ENCODE peak calls at places on chromosomes 3 and 15, in nine cellular contexts. W, T, H, K, O, Z, N, C and X are unnamed samples.

GRCh38 chr3:107124885-107125284 is 252.4 kb upstream of the CCDC54 start:
- DNase-seq in W (no peak), T (peak), H (no peak), K (no peak), O (no peak), Z (no peak), N (no peak), C (no peak), X (peak)

GRCh38 chr3:193829781-193830180 is 236.8 kb downstream of the OPA1 start:
- DNase-seq in W (no peak), T (peak), H (no peak), K (no peak), O (no peak), Z (no peak), N (no peak), C (peak), X (no peak)

GRCh38 chr3:65013053-65013452 is 325.3 kb upstream of the ADAMTS9 start:
- DNase-seq in W (no peak), T (no peak), H (no peak), K (no peak), O (no peak), Z (no peak), N (no peak), C (no peak), X (no peak)

GRCh38 chr3:48403533-48404439 is 26.1 kb downstream of the PLXNB1 start:
- DNase-seq in W (no peak), T (no peak), H (no peak), K (no peak), O (peak), Z (no peak), N (no peak), C (peak), X (no peak)

GRCh38 chr3:71035314-71035713 is 548.2 kb downstream of the FOXP1 start:
- DNase-seq in W (no peak), T (peak), H (no peak), K (no peak), O (no peak), Z (no peak), N (no peak), C (no peak), X (peak)

GRCh38 chr3:158961911-158962310 is 160.1 kb downstream of the MFSD1 start:
- DNase-seq in W (no peak), T (no peak), H (no peak), K (no peak), O (no peak), Z (no peak), N (no peak), C (no peak), X (no peak)

GRCh38 chr3:89624494-89624893 is 517.1 kb downstream of the EPHA3 start:
- DNase-seq in W (no peak), T (no peak), H (no peak), K (no peak), O (no peak), Z (no peak), N (no peak), C (no peak), X (no peak)

GRCh38 chr3:30659270-30660127 is 53.1 kb downstream of the TGFBR2 start:
- DNase-seq in W (no peak), T (peak), H (no peak), K (no peak), O (peak), Z (no peak), N (no peak), C (peak), X (peak)

GRCh38 chr15:56964182-56964581 is 45.7 kb downstream of the TCF12 start:
- DNase-seq in W (peak), T (peak), H (no peak), K (no peak), O (no peak), Z (no peak), N (no peak), C (no peak), X (no peak)

GRCh38 chr3:53589806-53590205 is 95.4 kb downstream of the CACNA1D start:
- DNase-seq in W (no peak), T (no peak), H (no peak), K (no peak), O (no peak), Z (no peak), N (no peak), C (no peak), X (no peak)

GRCh38 chr3:126081618-126082333 is 2.1 kb downstream of the SLC41A3 start:
- DNase-seq in W (no peak), T (peak), H (no peak), K (no peak), O (peak), Z (no peak), N (no peak), C (peak), X (no peak)

GRCh38 chr3:183845090-183845489 is 19.7 kb upstream of the MAP6D1 start:
- DNase-seq in W (no peak), T (no peak), H (no peak), K (no peak), O (no peak), Z (no peak), N (no peak), C (no peak), X (no peak)

GRCh38 chr15:47399100-47399499 is 318.2 kb upstream of the SEMA6D start:
- DNase-seq in W (no peak), T (no peak), H (no peak), K (no peak), O (no peak), Z (no peak), N (no peak), C (no peak), X (no peak)

GRCh38 chr3:123271466-123272159 is 69.9 kb downstream of the SEC22A start:
- DNase-seq in W (no peak), T (no peak), H (no peak), K (no peak), O (peak), Z (no peak), N (no peak), C (no peak), X (no peak)

GRCh38 chr3:14780927-14781507 is 37.7 kb upstream of the FGD5 start:
- DNase-seq in W (peak), T (peak), H (peak), K (no peak), O (no peak), Z (no peak), N (no peak), C (peak), X (peak)

GRCh38 chr3:12454808-12455121 is 29.5 kb upstream of the TSEN2 start:
- DNase-seq in W (no peak), T (no peak), H (peak), K (no peak), O (no peak), Z (no peak), N (no peak), C (peak), X (no peak)

GRCh38 chr3:8734137-8734878 is 706 bp downstream of the CAV3 start:
- DNase-seq in W (no peak), T (no peak), H (no peak), K (no peak), O (peak), Z (no peak), N (no peak), C (no peak), X (no peak)

GRCh38 chr3:150097588-150097890 is 126.8 kb upstream of the PFN2 start:
- DNase-seq in W (no peak), T (peak), H (no peak), K (no peak), O (no peak), Z (no peak), N (no peak), C (no peak), X (no peak)

GRCh38 chr15:33145447-33145846 is 49.1 kb downstream of the FMN1 start:
- DNase-seq in W (no peak), T (no peak), H (no peak), K (no peak), O (no peak), Z (no peak), N (no peak), C (no peak), X (no peak)

GRCh38 chr15:56168394-56168793 is 75.3 kb downstream of the RFX7 start:
- DNase-seq in W (no peak), T (peak), H (no peak), K (no peak), O (no peak), Z (no peak), N (no peak), C (no peak), X (no peak)

GRCh38 chr3:46677096-46677702 is 16.3 kb downstream of the ALS2CL start:
- DNase-seq in W (no peak), T (peak), H (no peak), K (no peak), O (no peak), Z (no peak), N (no peak), C (no peak), X (no peak)

GRCh38 chr3:156963096-156963495 is 136.9 kb downstream of the LEKR1 start:
- DNase-seq in W (no peak), T (no peak), H (no peak), K (no peak), O (no peak), Z (no peak), N (no peak), C (no peak), X (no peak)

GRCh38 chr15:75677601-75678323 is 30.1 kb downstream of the SNX33 start:
- DNase-seq in W (no peak), T (no peak), H (no peak), K (no peak), O (no peak), Z (no peak), N (no peak), C (no peak), X (no peak)

GRCh38 chr3:52277972-52278509 is 408 bp downstream of the WDR82 start:
- DNase-seq in W (peak), T (no peak), H (no peak), K (peak), O (peak), Z (no peak), N (no peak), C (peak), X (no peak)

GRCh38 chr3:157336252-157337009 is 100.2 kb upstream of the PTX3 start:
- DNase-seq in W (no peak), T (no peak), H (no peak), K (no peak), O (no peak), Z (no peak), N (no peak), C (no peak), X (no peak)

GRCh38 chr3:104885214-104885814 is 481.4 kb upstream of the ALCAM start:
- DNase-seq in W (no peak), T (peak), H (no peak), K (no peak), O (no peak), Z (no peak), N (no peak), C (no peak), X (no peak)

GRCh38 chr3:96966181-96966929 is 152.0 kb downstream of the EPHA6 start:
- DNase-seq in W (no peak), T (no peak), H (no peak), K (no peak), O (no peak), Z (no peak), N (no peak), C (no peak), X (no peak)

GRCh38 chr3:16439163-16439847 is 74.2 kb downstream of the RFTN1 start:
- DNase-seq in W (no peak), T (peak), H (no peak), K (no peak), O (no peak), Z (no peak), N (no peak), C (no peak), X (no peak)

GRCh38 chr15:92273286-92273685 is 120.4 kb upstream of the ST8SIA2 start:
- DNase-seq in W (no peak), T (no peak), H (no peak), K (no peak), O (no peak), Z (no peak), N (no peak), C (no peak), X (no peak)

GRCh38 chr3:164024786-164025185 is 1053.5 kb downstream of the SI start:
- DNase-seq in W (no peak), T (no peak), H (no peak), K (no peak), O (no peak), Z (no peak), N (no peak), C (no peak), X (no peak)

GRCh38 chr3:160564949-160565441 is 376 bp downstream of the KPNA4 start:
- DNase-seq in W (peak), T (peak), H (no peak), K (peak), O (peak), Z (peak), N (no peak), C (peak), X (no peak)

GRCh38 chr3:126621171-126621570 is 33.8 kb downstream of the TXNRD3 start:
- DNase-seq in W (no peak), T (peak), H (no peak), K (no peak), O (peak), Z (no peak), N (no peak), C (peak), X (peak)

GRCh38 chr15:25501828-25502446 is 63.1 kb upstream of the UBE3A start:
- DNase-seq in W (no peak), T (no peak), H (no peak), K (no peak), O (no peak), Z (no peak), N (no peak), C (no peak), X (no peak)

GRCh38 chr15:71091601-71092000 is 23.7 kb upstream of the THSD4 start:
- DNase-seq in W (no peak), T (no peak), H (no peak), K (no peak), O (no peak), Z (no peak), N (no peak), C (no peak), X (no peak)

GRCh38 chr3:133869601-133870000 is 26.1 kb downstream of the RAB6B start:
- DNase-seq in W (no peak), T (no peak), H (no peak), K (no peak), O (no peak), Z (no peak), N (no peak), C (no peak), X (no peak)

GRCh38 chr3:108012304-108012703 is 78.5 kb downstream of the CD47 start:
- DNase-seq in W (no peak), T (no peak), H (no peak), K (no peak), O (no peak), Z (no peak), N (no peak), C (no peak), X (no peak)

GRCh38 chr15:63888146-63888545 is 54.4 kb upstream of the HERC1 start:
- DNase-seq in W (no peak), T (no peak), H (no peak), K (no peak), O (peak), Z (no peak), N (no peak), C (no peak), X (no peak)

GRCh38 chr3:60064210-60065178 is 1014.7 kb upstream of the CFAP20DC start:
- DNase-seq in W (no peak), T (peak), H (no peak), K (no peak), O (no peak), Z (no peak), N (no peak), C (no peak), X (peak)

GRCh38 chr15:40386480-40386879 is 4.0 kb downstream of the KNSTRN start:
- DNase-seq in W (no peak), T (no peak), H (no peak), K (no peak), O (no peak), Z (no peak), N (no peak), C (no peak), X (no peak)